ENCODE peak calls at places on chromosomes 16 and 17, in ten cellular contexts. One of them, this sample, is unnamed.

GRCh38 chr16:75080205-75081029 is 36.2 kb downstream of the LDHD start:
- DNase-seq in BJ: no peak
- DNase-seq in cardiac muscle cell: peak
- DNase-seq in CD8-positive, alpha-beta memory T cell: no peak
- DNase-seq in astrocyte of the spinal cord: peak
- DNase-seq in HAP-1: no peak
- DNase-seq in A549: no peak
- DNase-seq in GM23248: peak
- DNase-seq in transverse colon: no peak
- DNase-seq in neuronal stem cell: no peak
- DNase-seq in this sample: peak

GRCh38 chr16:67470314-67470713 is 10.6 kb downstream of the ATP6V0D1 start:
- DNase-seq in BJ: no peak
- DNase-seq in cardiac muscle cell: no peak
- DNase-seq in CD8-positive, alpha-beta memory T cell: no peak
- DNase-seq in astrocyte of the spinal cord: no peak
- DNase-seq in HAP-1: no peak
- DNase-seq in A549: no peak
- DNase-seq in GM23248: no peak
- DNase-seq in transverse colon: no peak
- DNase-seq in neuronal stem cell: no peak
- DNase-seq in this sample: no peak

GRCh38 chr17:14010999-14011692 is 58.2 kb upstream of the COX10 start:
- DNase-seq in BJ: no peak
- DNase-seq in cardiac muscle cell: no peak
- DNase-seq in CD8-positive, alpha-beta memory T cell: no peak
- DNase-seq in astrocyte of the spinal cord: no peak
- DNase-seq in HAP-1: no peak
- DNase-seq in A549: no peak
- DNase-seq in GM23248: no peak
- DNase-seq in transverse colon: no peak
- DNase-seq in neuronal stem cell: no peak
- DNase-seq in this sample: no peak

GRCh38 chr16:84224554-84224953 is 15.3 kb downstream of the KCNG4 start:
- DNase-seq in BJ: no peak
- DNase-seq in cardiac muscle cell: no peak
- DNase-seq in CD8-positive, alpha-beta memory T cell: no peak
- DNase-seq in astrocyte of the spinal cord: no peak
- DNase-seq in HAP-1: no peak
- DNase-seq in A549: no peak
- DNase-seq in GM23248: no peak
- DNase-seq in transverse colon: no peak
- DNase-seq in neuronal stem cell: no peak
- DNase-seq in this sample: no peak

GRCh38 chr16:90077757-90078593 is 844 bp upstream of the PRDM7 start:
- DNase-seq in BJ: peak
- DNase-seq in cardiac muscle cell: peak
- DNase-seq in CD8-positive, alpha-beta memory T cell: no peak
- DNase-seq in astrocyte of the spinal cord: peak
- DNase-seq in HAP-1: no peak
- DNase-seq in A549: peak
- DNase-seq in GM23248: peak
- DNase-seq in transverse colon: peak
- DNase-seq in neuronal stem cell: no peak
- DNase-seq in this sample: no peak

GRCh38 chr17:40511136-40511535 is 9.7 kb upstream of the TNS4 start:
- DNase-seq in BJ: no peak
- DNase-seq in cardiac muscle cell: no peak
- DNase-seq in CD8-positive, alpha-beta memory T cell: no peak
- DNase-seq in astrocyte of the spinal cord: peak
- DNase-seq in HAP-1: no peak
- DNase-seq in A549: no peak
- DNase-seq in GM23248: no peak
- DNase-seq in transverse colon: no peak
- DNase-seq in neuronal stem cell: no peak
- DNase-seq in this sample: no peak

GRCh38 chr17:81831563-81831956 is 1.5 kb downstream of the MCRIP1 start:
- DNase-seq in BJ: no peak
- DNase-seq in cardiac muscle cell: no peak
- DNase-seq in CD8-positive, alpha-beta memory T cell: no peak
- DNase-seq in astrocyte of the spinal cord: no peak
- DNase-seq in HAP-1: no peak
- DNase-seq in A549: no peak
- DNase-seq in GM23248: no peak
- DNase-seq in transverse colon: no peak
- DNase-seq in neuronal stem cell: no peak
- DNase-seq in this sample: no peak

GRCh38 chr16:77213542-77214108 is 14.4 kb downstream of the SYCE1L start:
- DNase-seq in BJ: peak
- DNase-seq in cardiac muscle cell: peak
- DNase-seq in CD8-positive, alpha-beta memory T cell: no peak
- DNase-seq in astrocyte of the spinal cord: peak
- DNase-seq in HAP-1: no peak
- DNase-seq in A549: peak
- DNase-seq in GM23248: peak
- DNase-seq in transverse colon: no peak
- DNase-seq in neuronal stem cell: no peak
- DNase-seq in this sample: peak

GRCh38 chr17:33287096-33287495 is 6.0 kb downstream of the ASIC2 start:
- DNase-seq in BJ: no peak
- DNase-seq in cardiac muscle cell: no peak
- DNase-seq in CD8-positive, alpha-beta memory T cell: no peak
- DNase-seq in astrocyte of the spinal cord: no peak
- DNase-seq in HAP-1: no peak
- DNase-seq in A549: no peak
- DNase-seq in GM23248: no peak
- DNase-seq in transverse colon: no peak
- DNase-seq in neuronal stem cell: no peak
- DNase-seq in this sample: no peak

GRCh38 chr17:33285413-33285812 is 7.7 kb downstream of the ASIC2 start:
- DNase-seq in BJ: no peak
- DNase-seq in cardiac muscle cell: no peak
- DNase-seq in CD8-positive, alpha-beta memory T cell: no peak
- DNase-seq in astrocyte of the spinal cord: no peak
- DNase-seq in HAP-1: no peak
- DNase-seq in A549: no peak
- DNase-seq in GM23248: no peak
- DNase-seq in transverse colon: no peak
- DNase-seq in neuronal stem cell: no peak
- DNase-seq in this sample: no peak

GRCh38 chr17:33288954-33289353 is 4.1 kb downstream of the ASIC2 start:
- DNase-seq in BJ: no peak
- DNase-seq in cardiac muscle cell: no peak
- DNase-seq in CD8-positive, alpha-beta memory T cell: no peak
- DNase-seq in astrocyte of the spinal cord: no peak
- DNase-seq in HAP-1: no peak
- DNase-seq in A549: no peak
- DNase-seq in GM23248: no peak
- DNase-seq in transverse colon: no peak
- DNase-seq in neuronal stem cell: no peak
- DNase-seq in this sample: no peak

GRCh38 chr17:33284022-33284421 is 9.1 kb downstream of the ASIC2 start:
- DNase-seq in BJ: peak
- DNase-seq in cardiac muscle cell: peak
- DNase-seq in CD8-positive, alpha-beta memory T cell: no peak
- DNase-seq in astrocyte of the spinal cord: peak
- DNase-seq in HAP-1: no peak
- DNase-seq in A549: peak
- DNase-seq in GM23248: peak
- DNase-seq in transverse colon: peak
- DNase-seq in neuronal stem cell: no peak
- DNase-seq in this sample: peak
- H3K4me3 ChIP-seq in BJ: no peak
- H3K4me3 ChIP-seq in cardiac muscle cell: no peak
- H3K4me3 ChIP-seq in CD8-positive, alpha-beta memory T cell: no peak
- H3K4me3 ChIP-seq in astrocyte of the spinal cord: no peak
- H3K4me3 ChIP-seq in HAP-1: no peak
- H3K4me3 ChIP-seq in A549: peak
- H3K4me3 ChIP-seq in GM23248: no peak
- H3K4me3 ChIP-seq in transverse colon: no peak
- H3K4me3 ChIP-seq in neuronal stem cell: no peak
- H3K4me3 ChIP-seq in this sample: no peak

GRCh38 chr17:1571362-1571746 is 8.8 kb upstream of the PITPNA start:
- DNase-seq in BJ: no peak
- DNase-seq in cardiac muscle cell: no peak
- DNase-seq in CD8-positive, alpha-beta memory T cell: no peak
- DNase-seq in astrocyte of the spinal cord: no peak
- DNase-seq in HAP-1: no peak
- DNase-seq in A549: no peak
- DNase-seq in GM23248: no peak
- DNase-seq in transverse colon: no peak
- DNase-seq in neuronal stem cell: no peak
- DNase-seq in this sample: no peak

GRCh38 chr17:1576500-1576899 is 13.9 kb upstream of the PITPNA start:
- DNase-seq in BJ: no peak
- DNase-seq in cardiac muscle cell: no peak
- DNase-seq in CD8-positive, alpha-beta memory T cell: no peak
- DNase-seq in astrocyte of the spinal cord: no peak
- DNase-seq in HAP-1: no peak
- DNase-seq in A549: no peak
- DNase-seq in GM23248: no peak
- DNase-seq in transverse colon: no peak
- DNase-seq in neuronal stem cell: no peak
- DNase-seq in this sample: no peak

GRCh38 chr17:1574697-1575471 is 12.3 kb upstream of the PITPNA start:
- DNase-seq in BJ: no peak
- DNase-seq in cardiac muscle cell: no peak
- DNase-seq in CD8-positive, alpha-beta memory T cell: no peak
- DNase-seq in astrocyte of the spinal cord: no peak
- DNase-seq in HAP-1: no peak
- DNase-seq in A549: no peak
- DNase-seq in GM23248: no peak
- DNase-seq in transverse colon: no peak
- DNase-seq in neuronal stem cell: no peak
- DNase-seq in this sample: no peak

GRCh38 chr17:1577186-1577585 is 14.6 kb upstream of the PITPNA start:
- DNase-seq in BJ: peak
- DNase-seq in cardiac muscle cell: peak
- DNase-seq in CD8-positive, alpha-beta memory T cell: no peak
- DNase-seq in astrocyte of the spinal cord: peak
- DNase-seq in HAP-1: no peak
- DNase-seq in A549: peak
- DNase-seq in GM23248: peak
- DNase-seq in transverse colon: peak
- DNase-seq in neuronal stem cell: no peak
- DNase-seq in this sample: peak

DNA sequence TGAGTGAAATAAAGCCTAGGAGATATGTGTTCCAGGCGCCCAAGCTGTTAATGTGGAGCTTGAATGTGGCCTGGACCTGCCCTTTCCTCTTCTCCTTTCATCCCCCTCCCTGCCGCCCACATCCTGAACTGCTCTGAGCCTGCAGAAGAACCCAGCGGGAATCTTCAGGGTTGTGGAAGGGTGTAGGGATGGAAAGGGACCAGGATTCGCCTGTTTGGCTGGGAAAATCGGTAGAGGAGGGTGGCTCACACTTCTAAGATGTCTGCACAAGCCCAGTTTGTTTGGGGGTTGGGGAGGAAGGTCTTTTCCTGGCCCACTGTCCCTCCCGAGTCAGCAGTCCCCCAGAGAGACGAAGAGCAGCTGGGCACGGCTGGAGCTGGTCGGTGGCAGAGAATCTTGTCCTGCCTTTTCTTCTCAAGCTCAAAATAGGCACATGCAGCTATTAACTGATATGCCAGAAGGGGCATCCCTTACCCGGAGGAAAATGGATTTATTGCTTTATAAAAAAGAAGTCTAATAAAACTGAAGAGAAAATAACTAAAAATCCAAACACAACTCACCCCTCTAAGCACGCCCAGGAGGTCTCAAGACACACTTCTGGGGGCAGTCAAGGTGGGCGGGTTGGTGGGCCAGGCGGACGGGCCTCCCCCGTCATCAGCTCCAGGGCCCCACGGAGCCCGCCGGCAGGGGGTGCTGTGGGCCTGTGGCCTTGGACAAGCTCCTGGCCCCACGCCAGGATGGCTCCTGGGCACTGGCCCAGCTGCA is 11.5 kb upstream of the PITPNA start:
- DNase-seq in BJ: no peak
- DNase-seq in cardiac muscle cell: peak
- DNase-seq in CD8-positive, alpha-beta memory T cell: peak
- DNase-seq in astrocyte of the spinal cord: peak
- DNase-seq in HAP-1: peak
- DNase-seq in A549: peak
- DNase-seq in GM23248: peak
- DNase-seq in transverse colon: peak
- DNase-seq in neuronal stem cell: peak
- DNase-seq in this sample: no peak
- H3K4me3 ChIP-seq in BJ: no peak
- H3K4me3 ChIP-seq in cardiac muscle cell: no peak
- H3K4me3 ChIP-seq in CD8-positive, alpha-beta memory T cell: no peak
- H3K4me3 ChIP-seq in astrocyte of the spinal cord: no peak
- H3K4me3 ChIP-seq in HAP-1: no peak
- H3K4me3 ChIP-seq in A549: no peak
- H3K4me3 ChIP-seq in GM23248: no peak
- H3K4me3 ChIP-seq in transverse colon: no peak
- H3K4me3 ChIP-seq in neuronal stem cell: no peak
- H3K4me3 ChIP-seq in this sample: no peak

GRCh38 chr17:39028690-39029089 is 61.5 kb upstream of the FBXO47 start:
- DNase-seq in BJ: no peak
- DNase-seq in cardiac muscle cell: no peak
- DNase-seq in CD8-positive, alpha-beta memory T cell: no peak
- DNase-seq in astrocyte of the spinal cord: no peak
- DNase-seq in HAP-1: no peak
- DNase-seq in A549: no peak
- DNase-seq in GM23248: no peak
- DNase-seq in transverse colon: no peak
- DNase-seq in neuronal stem cell: no peak
- DNase-seq in this sample: no peak

GRCh38 chr17:39022961-39023360 is 55.8 kb upstream of the FBXO47 start:
- DNase-seq in BJ: no peak
- DNase-seq in cardiac muscle cell: no peak
- DNase-seq in CD8-positive, alpha-beta memory T cell: no peak
- DNase-seq in astrocyte of the spinal cord: no peak
- DNase-seq in HAP-1: no peak
- DNase-seq in A549: no peak
- DNase-seq in GM23248: no peak
- DNase-seq in transverse colon: no peak
- DNase-seq in neuronal stem cell: no peak
- DNase-seq in this sample: no peak

GRCh38 chr17:39027037-39027436 is 59.8 kb upstream of the FBXO47 start:
- DNase-seq in BJ: no peak
- DNase-seq in cardiac muscle cell: peak
- DNase-seq in CD8-positive, alpha-beta memory T cell: no peak
- DNase-seq in astrocyte of the spinal cord: no peak
- DNase-seq in HAP-1: peak
- DNase-seq in A549: no peak
- DNase-seq in GM23248: peak
- DNase-seq in transverse colon: peak
- DNase-seq in neuronal stem cell: no peak
- DNase-seq in this sample: no peak

GRCh38 chr17:39027440-39028035 is 60.3 kb upstream of the FBXO47 start:
- DNase-seq in BJ: no peak
- DNase-seq in cardiac muscle cell: no peak
- DNase-seq in CD8-positive, alpha-beta memory T cell: no peak
- DNase-seq in astrocyte of the spinal cord: no peak
- DNase-seq in HAP-1: no peak
- DNase-seq in A549: no peak
- DNase-seq in GM23248: no peak
- DNase-seq in transverse colon: peak
- DNase-seq in neuronal stem cell: no peak
- DNase-seq in this sample: no peak
- H3K4me3 ChIP-seq in BJ: peak
- H3K4me3 ChIP-seq in cardiac muscle cell: peak
- H3K4me3 ChIP-seq in CD8-positive, alpha-beta memory T cell: peak
- H3K4me3 ChIP-seq in astrocyte of the spinal cord: no peak
- H3K4me3 ChIP-seq in HAP-1: peak
- H3K4me3 ChIP-seq in A549: peak
- H3K4me3 ChIP-seq in GM23248: peak
- H3K4me3 ChIP-seq in transverse colon: peak
- H3K4me3 ChIP-seq in neuronal stem cell: peak
- H3K4me3 ChIP-seq in this sample: peak

DNA sequence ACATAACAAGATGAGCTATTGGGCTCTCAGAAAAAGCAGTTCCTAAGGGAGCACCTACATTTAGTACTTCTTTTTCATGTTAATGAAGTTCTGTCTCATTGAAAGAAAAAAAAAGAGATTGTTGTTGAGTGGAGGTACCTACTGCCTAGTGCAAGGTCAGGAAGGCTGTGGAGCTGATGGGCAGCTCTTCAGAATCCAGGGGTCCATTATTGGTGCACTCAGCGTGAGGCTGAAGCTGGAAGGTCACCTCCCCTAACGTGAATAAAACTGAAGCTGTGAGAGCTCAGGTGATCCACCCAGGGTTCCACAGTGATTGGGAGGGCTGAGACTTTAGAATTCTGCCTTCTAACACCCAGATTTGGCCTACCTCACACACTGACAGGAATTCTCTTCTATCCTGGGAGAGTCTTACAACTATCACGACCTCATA is 153.9 kb upstream of the TBX2 start:
- DNase-seq in BJ: no peak
- DNase-seq in cardiac muscle cell: no peak
- DNase-seq in CD8-positive, alpha-beta memory T cell: no peak
- DNase-seq in astrocyte of the spinal cord: no peak
- DNase-seq in HAP-1: peak
- DNase-seq in A549: no peak
- DNase-seq in GM23248: no peak
- DNase-seq in transverse colon: no peak
- DNase-seq in neuronal stem cell: no peak
- DNase-seq in this sample: no peak
- H3K4me3 ChIP-seq in BJ: no peak
- H3K4me3 ChIP-seq in cardiac muscle cell: no peak
- H3K4me3 ChIP-seq in CD8-positive, alpha-beta memory T cell: no peak
- H3K4me3 ChIP-seq in astrocyte of the spinal cord: no peak
- H3K4me3 ChIP-seq in HAP-1: no peak
- H3K4me3 ChIP-seq in A549: no peak
- H3K4me3 ChIP-seq in GM23248: no peak
- H3K4me3 ChIP-seq in transverse colon: no peak
- H3K4me3 ChIP-seq in neuronal stem cell: no peak
- H3K4me3 ChIP-seq in this sample: no peak